ENCODE peak calls at places on chromosomes 3 and 15, in six cellular contexts. Q, V, S, M, I and F are unnamed samples.
A peak's percentile ranks its signal among the peaks of the same experiment; 100 is the strongest.

GRCh38 chr3:23116041-23116440 is 87.1 kb upstream of the UBE2E2 start:
- DNase-seq in Q (no peak), I (no peak), M (no peak), V (no peak), S (no peak), F (no peak)

GRCh38 chr15:74768771-74769342 is 13.0 kb upstream of the CSK start:
- DNase-seq in V (no peak), S (no peak), M (peak; percentile 38), I (peak; percentile 75), Q (no peak), F (peak; percentile 78)

GRCh38 chr3:127791221-127791913 is 30.9 kb downstream of the MGLL start:
- DNase-seq in V (peak; percentile 65), Q (peak; percentile 41), I (peak; percentile 12), S (peak; percentile 62), M (peak; percentile 84), F (peak; percentile 17)

GRCh38 chr15:63188247-63188936 is 1.0 kb upstream of the RAB8B start:
- DNase-seq in M (no peak), I (peak; percentile 64), S (no peak), V (no peak), Q (no peak), F (peak; percentile 35)

GRCh38 chr3:11384074-11384473 is 111.9 kb downstream of the ATG7 start:
- DNase-seq in Q (no peak), I (no peak), V (no peak), S (no peak), M (no peak), F (no peak)

GRCh38 chr15:39133201-39133600 is 447.7 kb upstream of the THBS1 start:
- DNase-seq in I (no peak), S (no peak), M (peak; percentile 85), V (peak; percentile 13), Q (peak; percentile 57), F (no peak)

GRCh38 chr3:32644380-32644779 is 40.6 kb upstream of the CNOT10 start:
- DNase-seq in V (no peak), Q (no peak), I (no peak), S (no peak), M (no peak), F (no peak)

GRCh38 chr3:117853923-117854322 is 1144.3 kb downstream of the TUSC7 start:
- DNase-seq in M (peak; percentile 68), I (no peak), V (peak; percentile 5), Q (peak; percentile 61), S (no peak), F (no peak)

GRCh38 chr3:175398676-175399075 is 539.5 kb downstream of the NAALADL2 start:
- DNase-seq in Q (no peak), I (no peak), V (no peak), S (no peak), M (no peak), F (no peak)

GRCh38 chr15:66484539-66485112 is 12.9 kb downstream of the SNAPC5 start:
- DNase-seq in S (no peak), Q (no peak), V (peak; percentile 46), I (no peak), M (no peak), F (no peak)

GRCh38 chr15:66826504-66826903 is 124.5 kb downstream of the SMAD6 start:
- DNase-seq in M (no peak), Q (no peak), S (no peak), V (no peak), I (no peak), F (no peak)

GRCh38 chr3:50100956-50101845 is 12.5 kb downstream of the RBM5 start:
- DNase-seq in M (peak; percentile 37), Q (no peak), V (no peak), I (no peak), S (no peak), F (no peak)

GRCh38 chr3:186483611-186484340 is 60.4 kb downstream of the CRYGS start:
- DNase-seq in Q (no peak), M (no peak), V (no peak), S (no peak), I (no peak), F (no peak)

GRCh38 chr3:116470589-116470988 is 25.3 kb upstream of the LSAMP start:
- DNase-seq in Q (no peak), I (no peak), V (no peak), S (no peak), M (no peak), F (no peak)

GRCh38 chr3:137008976-137009375 is 51.2 kb downstream of the IL20RB start:
- DNase-seq in V (no peak), I (no peak), Q (no peak), S (no peak), M (no peak), F (no peak)

GRCh38 chr15:81101894-81102815 is 31.9 kb upstream of the CFAP161 start:
- DNase-seq in I (no peak), S (no peak), Q (no peak), V (no peak), M (no peak), F (no peak)

GRCh38 chr3:11435420-11435819 is 163.2 kb downstream of the ATG7 start:
- DNase-seq in M (no peak), V (no peak), S (no peak), Q (no peak), I (no peak), F (no peak)

GRCh38 chr15:58736244-58736643 is 13.3 kb downstream of the ADAM10 start:
- DNase-seq in I (no peak), S (no peak), M (no peak), V (no peak), Q (no peak), F (no peak)

GRCh38 chr3:172132159-172132586 is 92.8 kb downstream of the FNDC3B start:
- DNase-seq in M (no peak), S (no peak), V (no peak), Q (no peak), I (no peak), F (no peak)

GRCh38 chr3:197504239-197505191 is 51.3 kb downstream of the BDH1 start:
- DNase-seq in V (no peak), Q (no peak), I (no peak), M (no peak), S (no peak), F (no peak)

GRCh38 chr3:101913173-101913572 is 63.9 kb downstream of the NFKBIZ start:
- DNase-seq in Q (no peak), V (no peak), M (peak; percentile 75), S (no peak), I (no peak), F (no peak)